ENCODE peak calls at places on chromosomes 11 and 22, in six cellular contexts. X is dorsolateral prefrontal cortex, V is COR-L47, P is NCI-H1436, H is neural crest cell, M is substantia nigra. D is an unnamed sample.

GRCh38 chr11:46675949-46676348 is 24.5 kb downstream of the ARHGAP1 start:
- DNase-seq in V (no peak), M (no peak), X (no peak), P (no peak), H (no peak), D (no peak)

GRCh38 chr11:114977596-114977995 is 299.3 kb downstream of the NXPE2 start:
- DNase-seq in V (no peak), X (no peak), M (no peak), P (no peak), H (no peak), D (no peak)

GRCh38 chr22:44963055-44963454 is 46.8 kb downstream of the PHF21B start:
- DNase-seq in H (no peak), X (no peak), P (no peak), V (no peak), M (no peak), D (no peak)

GRCh38 chr11:46279393-46280099 is 2.1 kb downstream of the CREB3L1 start:
- DNase-seq in X (peak), M (no peak), V (peak), H (no peak), P (no peak), D (no peak)

GRCh38 chr11:12179019-12179418 is 68.6 kb downstream of the MICAL2 start:
- DNase-seq in X (no peak), P (peak), M (no peak), V (no peak), H (no peak), D (no peak)

GRCh38 chr11:132486060-132486459 is 1046.2 kb downstream of the OPCML start:
- DNase-seq in H (no peak), X (no peak), V (no peak), P (no peak), M (no peak), D (no peak)

GRCh38 chr11:96169250-96169649 is 173.7 kb downstream of the MAML2 start:
- DNase-seq in V (no peak), M (no peak), H (no peak), P (no peak), X (no peak), D (no peak)

GRCh38 chr11:124556828-124557227 is 13.0 kb upstream of the OR8A1 start:
- DNase-seq in X (no peak), M (no peak), V (no peak), H (no peak), P (no peak), D (no peak)

GRCh38 chr22:20201837-20202392 is 51.1 kb upstream of the CCDC188 start:
- DNase-seq in X (no peak), H (no peak), V (no peak), P (no peak), M (no peak), D (no peak)

GRCh38 chr22:29003975-29004646 is 57.5 kb downstream of the C22orf31 start:
- DNase-seq in H (no peak), M (no peak), X (no peak), P (no peak), V (peak), D (peak)

GRCh38 chr11:61149624-61150615 is 11.3 kb downstream of the VPS37C start:
- DNase-seq in M (no peak), V (no peak), X (no peak), H (peak), P (no peak), D (no peak)

GRCh38 chr11:17774232-17775034 is 39.9 kb downstream of the KCNC1 start:
- DNase-seq in V (no peak), H (no peak), P (no peak), X (no peak), M (no peak), D (no peak)

GRCh38 chr22:37383342-37383741 is 43.9 kb downstream of the ELFN2 start:
- DNase-seq in P (peak), H (no peak), X (peak), M (no peak), V (no peak), D (no peak)

GRCh38 chr11:32838505-32839274 is 9.0 kb downstream of the PRRG4 start:
- DNase-seq in P (peak), X (no peak), M (no peak), V (peak), H (no peak), D (no peak)

GRCh38 chr11:76267563-76267962 is 61.3 kb upstream of the WNT11 start:
- DNase-seq in X (no peak), P (no peak), M (no peak), H (no peak), V (no peak), D (no peak)

GRCh38 chr11:11843233-11843632 is 1.5 kb downstream of the USP47 start:
- DNase-seq in H (no peak), X (no peak), V (no peak), M (no peak), P (no peak), D (no peak)

GRCh38 chr11:20112291-20113146 is 47.8 kb downstream of the DBX1 start:
- DNase-seq in V (peak), X (peak), H (no peak), M (no peak), P (no peak), D (no peak)

GRCh38 chr11:57668467-57668890 is 565 bp downstream of the ZDHHC5 start:
- DNase-seq in V (no peak), X (no peak), H (no peak), M (no peak), P (no peak), D (no peak)

GRCh38 chr11:30481385-30481784 is 104.8 kb downstream of the MPPED2 start:
- DNase-seq in P (no peak), X (no peak), H (no peak), M (no peak), V (no peak), D (no peak)

GRCh38 chr11:112881461-112881860 is 79.8 kb upstream of the NCAM1 start:
- DNase-seq in V (peak), X (peak), P (peak), H (peak), M (peak), D (peak)

GRCh38 chr11:69787906-69788305 is 12.8 kb upstream of the FGF4 start:
- DNase-seq in P (no peak), H (no peak), X (no peak), V (no peak), M (no peak), D (no peak)

GRCh38 chr11:47400813-47401279 is 7.5 kb upstream of the SLC39A13 start:
- DNase-seq in V (no peak), M (no peak), X (no peak), H (no peak), P (no peak), D (no peak)

GRCh38 chr11:134476435-134477021 is 64.5 kb upstream of the B3GAT1 start:
- DNase-seq in V (no peak), P (no peak), X (no peak), M (no peak), H (peak), D (no peak)

GRCh38 chr11:73174495-73174791 is 32.3 kb upstream of the FCHSD2 start:
- DNase-seq in X (peak), H (no peak), P (no peak), M (no peak), V (no peak), D (no peak)

GRCh38 chr22:39173787-39174497 is 21.5 kb upstream of the CBX7 start:
- DNase-seq in H (no peak), P (no peak), X (no peak), M (no peak), V (no peak), D (no peak)

GRCh38 chr11:76208829-76209670 is 2.7 kb upstream of the WNT11 start:
- DNase-seq in M (no peak), H (peak), V (peak), X (no peak), P (peak), D (peak)

GRCh38 chr11:48024635-48025071 is 44.3 kb downstream of the PTPRJ start:
- DNase-seq in P (no peak), M (no peak), H (no peak), V (no peak), X (no peak), D (no peak)

GRCh38 chr11:46520971-46521745 is 72.7 kb downstream of the AMBRA1 start:
- DNase-seq in P (no peak), M (no peak), X (no peak), V (no peak), H (no peak), D (no peak)

GRCh38 chr11:103295704-103296103 is 186.5 kb downstream of the DYNC2H1 start:
- DNase-seq in H (no peak), X (no peak), V (no peak), M (no peak), P (no peak), D (no peak)

GRCh38 chr11:701741-702513 is 4.1 kb upstream of the EPS8L2 start:
- DNase-seq in P (no peak), H (no peak), V (no peak), M (no peak), X (no peak), D (no peak)

GRCh38 chr11:65572356-65573043 is at the start of gene FAM89B:
- DNase-seq in P (peak), H (peak), M (peak), V (peak), X (peak), D (peak)

GRCh38 chr11:120182357-120182756 is 28.5 kb upstream of the OAF start:
- DNase-seq in V (no peak), M (no peak), X (no peak), H (no peak), P (no peak), D (no peak)

GRCh38 chr22:31683181-31684105 is 21.4 kb upstream of the PISD start:
- DNase-seq in P (no peak), H (no peak), V (no peak), M (no peak), X (no peak), D (no peak)

GRCh38 chr11:28616566-28616965 is 508.4 kb downstream of the METTL15 start:
- DNase-seq in V (no peak), M (no peak), P (no peak), H (no peak), X (no peak), D (no peak)

GRCh38 chr11:128251140-128251539 is 336.2 kb downstream of the ETS1 start:
- DNase-seq in V (no peak), P (no peak), X (no peak), H (no peak), M (no peak), D (no peak)

GRCh38 chr11:8631395-8632110 is 37.5 kb upstream of the STK33 start:
- DNase-seq in V (no peak), X (no peak), M (no peak), H (no peak), P (no peak), D (no peak)

GRCh38 chr11:118164885-118165284 is 11.6 kb downstream of the SCN2B start:
- DNase-seq in X (no peak), V (no peak), M (no peak), P (no peak), H (no peak), D (no peak)

GRCh38 chr11:72814139-72814830 is at the start of gene ATG16L2:
- DNase-seq in H (peak), P (peak), V (peak), M (peak), X (peak), D (peak)

GRCh38 chr22:44669725-44670027 is 32.3 kb upstream of the PRR5 start:
- DNase-seq in M (no peak), V (no peak), P (no peak), H (no peak), X (no peak), D (no peak)

D was measured in glutamatergic neuron.